ENCODE peak calls at places on chromosomes 1 and 21, in seven cellular contexts. One of them, this sample, is unnamed.

GRCh38 chr21:44405948-44406872 is 49.1 kb upstream of the LRRC3 start:
- DNase-seq in fibroblast of mammary gland: peak
- DNase-seq in AG09309: peak
- DNase-seq in astrocyte of the spinal cord: no peak
- DNase-seq in ascending aorta: peak
- DNase-seq in GM23338: no peak
- DNase-seq in fibroblast of pulmonary artery: no peak
- DNase-seq in this sample: peak

GRCh38 chr1:188237573-188238353 is 1409.0 kb downstream of the PLA2G4A start:
- DNase-seq in AG09309: no peak
- DNase-seq in GM23338: no peak
- DNase-seq in astrocyte of the spinal cord: peak
- DNase-seq in fibroblast of mammary gland: peak
- DNase-seq in ascending aorta: no peak
- DNase-seq in fibroblast of pulmonary artery: peak
- DNase-seq in this sample: peak

GRCh38 chr1:196723325-196724185 is 51.1 kb upstream of the CFHR3 start:
- DNase-seq in GM23338: peak
- DNase-seq in astrocyte of the spinal cord: peak
- DNase-seq in fibroblast of pulmonary artery: no peak
- DNase-seq in AG09309: no peak
- DNase-seq in ascending aorta: no peak
- DNase-seq in fibroblast of mammary gland: peak
- DNase-seq in this sample: peak

GRCh38 chr1:206684003-206684402 is 702 bp upstream of the MAPKAPK2 start:
- DNase-seq in astrocyte of the spinal cord: no peak
- DNase-seq in AG09309: no peak
- DNase-seq in fibroblast of pulmonary artery: no peak
- DNase-seq in GM23338: no peak
- DNase-seq in ascending aorta: no peak
- DNase-seq in fibroblast of mammary gland: no peak
- DNase-seq in this sample: no peak

GRCh38 chr1:99252630-99253029 is 11.7 kb upstream of the PLPPR4 start:
- DNase-seq in ascending aorta: no peak
- DNase-seq in fibroblast of pulmonary artery: no peak
- DNase-seq in AG09309: no peak
- DNase-seq in astrocyte of the spinal cord: no peak
- DNase-seq in GM23338: no peak
- DNase-seq in fibroblast of mammary gland: no peak
- DNase-seq in this sample: no peak

GRCh38 chr21:36550761-36551160 is 70.8 kb upstream of the CLDN14 start:
- DNase-seq in ascending aorta: no peak
- DNase-seq in GM23338: no peak
- DNase-seq in fibroblast of pulmonary artery: no peak
- DNase-seq in AG09309: no peak
- DNase-seq in astrocyte of the spinal cord: no peak
- DNase-seq in fibroblast of mammary gland: peak
- DNase-seq in this sample: no peak

GRCh38 chr1:94169126-94169525 is 48.2 kb upstream of the ABCA4 start:
- DNase-seq in fibroblast of pulmonary artery: no peak
- DNase-seq in astrocyte of the spinal cord: no peak
- DNase-seq in fibroblast of mammary gland: no peak
- DNase-seq in ascending aorta: no peak
- DNase-seq in GM23338: no peak
- DNase-seq in AG09309: no peak
- DNase-seq in this sample: no peak

GRCh38 chr1:194889310-194889709 is 1702.9 kb upstream of the B3GALT2 start:
- DNase-seq in fibroblast of pulmonary artery: no peak
- DNase-seq in GM23338: no peak
- DNase-seq in AG09309: no peak
- DNase-seq in ascending aorta: no peak
- DNase-seq in astrocyte of the spinal cord: no peak
- DNase-seq in fibroblast of mammary gland: no peak
- DNase-seq in this sample: no peak

GRCh38 chr1:21579788-21580187 is 70.6 kb downstream of the ALPL start:
- DNase-seq in fibroblast of pulmonary artery: no peak
- DNase-seq in GM23338: no peak
- DNase-seq in AG09309: no peak
- DNase-seq in fibroblast of mammary gland: no peak
- DNase-seq in astrocyte of the spinal cord: no peak
- DNase-seq in ascending aorta: no peak
- DNase-seq in this sample: peak

DNA sequence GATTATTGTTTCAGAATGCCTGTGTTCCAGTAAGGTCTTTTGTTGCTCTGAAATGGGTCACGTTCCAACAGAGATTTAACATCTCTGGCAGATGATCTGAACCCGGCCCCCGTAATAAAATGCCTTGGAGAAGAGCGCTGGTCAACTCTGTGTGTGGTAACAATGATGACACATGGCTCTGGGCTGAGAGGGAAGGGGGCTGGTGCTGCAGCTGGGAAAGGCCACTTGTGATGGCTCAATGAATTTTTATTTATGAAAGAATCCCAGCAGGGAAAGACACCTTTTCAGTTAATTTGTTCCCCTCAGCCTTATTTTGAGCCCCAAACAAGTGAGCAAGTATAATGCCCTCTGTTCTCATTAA is 59.4 kb downstream of the SYT6 start:
- DNase-seq in GM23338: no peak
- DNase-seq in ascending aorta: no peak
- DNase-seq in fibroblast of pulmonary artery: no peak
- DNase-seq in fibroblast of mammary gland: peak
- DNase-seq in AG09309: peak
- DNase-seq in astrocyte of the spinal cord: peak
- DNase-seq in this sample: peak
- H3K4me3 ChIP-seq in GM23338: no peak
- H3K4me3 ChIP-seq in ascending aorta: no peak
- H3K4me3 ChIP-seq in fibroblast of pulmonary artery: no peak
- H3K4me3 ChIP-seq in fibroblast of mammary gland: no peak
- H3K4me3 ChIP-seq in AG09309: no peak
- H3K4me3 ChIP-seq in astrocyte of the spinal cord: no peak
- H3K4me3 ChIP-seq in this sample: no peak

GRCh38 chr1:30984167-30984870 is 75.8 kb upstream of the SDC3 start:
- DNase-seq in fibroblast of mammary gland: no peak
- DNase-seq in astrocyte of the spinal cord: no peak
- DNase-seq in AG09309: no peak
- DNase-seq in GM23338: no peak
- DNase-seq in fibroblast of pulmonary artery: no peak
- DNase-seq in ascending aorta: no peak
- DNase-seq in this sample: no peak

GRCh38 chr1:30982431-30982830 is 73.9 kb upstream of the SDC3 start:
- DNase-seq in AG09309: no peak
- DNase-seq in fibroblast of mammary gland: no peak
- DNase-seq in ascending aorta: no peak
- DNase-seq in fibroblast of pulmonary artery: no peak
- DNase-seq in GM23338: no peak
- DNase-seq in astrocyte of the spinal cord: no peak
- DNase-seq in this sample: no peak

GRCh38 chr1:30984991-30985503 is 76.5 kb upstream of the SDC3 start:
- DNase-seq in astrocyte of the spinal cord: no peak
- DNase-seq in fibroblast of pulmonary artery: no peak
- DNase-seq in AG09309: no peak
- DNase-seq in ascending aorta: no peak
- DNase-seq in GM23338: no peak
- DNase-seq in fibroblast of mammary gland: no peak
- DNase-seq in this sample: no peak

GRCh38 chr1:30981172-30981571 is 72.6 kb upstream of the SDC3 start:
- DNase-seq in ascending aorta: no peak
- DNase-seq in astrocyte of the spinal cord: no peak
- DNase-seq in fibroblast of mammary gland: no peak
- DNase-seq in GM23338: no peak
- DNase-seq in AG09309: no peak
- DNase-seq in fibroblast of pulmonary artery: no peak
- DNase-seq in this sample: no peak

GRCh38 chr1:30982937-30983336 is 74.4 kb upstream of the SDC3 start:
- DNase-seq in ascending aorta: no peak
- DNase-seq in GM23338: no peak
- DNase-seq in fibroblast of pulmonary artery: peak
- DNase-seq in fibroblast of mammary gland: peak
- DNase-seq in AG09309: no peak
- DNase-seq in astrocyte of the spinal cord: no peak
- DNase-seq in this sample: peak
- TF ChIP-seq CTCF in ascending aorta: no peak
- TF ChIP-seq CTCF in GM23338: peak
- TF ChIP-seq CTCF in fibroblast of pulmonary artery: peak
- TF ChIP-seq CTCF in fibroblast of mammary gland: peak
- TF ChIP-seq CTCF in AG09309: peak
- TF ChIP-seq CTCF in astrocyte of the spinal cord: peak
- TF ChIP-seq CTCF in this sample: peak

GRCh38 chr1:74199504-74199903 is 1.5 kb downstream of the FPGT start:
- DNase-seq in fibroblast of pulmonary artery: peak
- DNase-seq in fibroblast of mammary gland: no peak
- DNase-seq in AG09309: no peak
- DNase-seq in astrocyte of the spinal cord: no peak
- DNase-seq in ascending aorta: no peak
- DNase-seq in GM23338: no peak
- DNase-seq in this sample: no peak
- H3K4me3 ChIP-seq in fibroblast of pulmonary artery: peak
- H3K4me3 ChIP-seq in fibroblast of mammary gland: no peak
- H3K4me3 ChIP-seq in AG09309: no peak
- H3K4me3 ChIP-seq in astrocyte of the spinal cord: no peak
- H3K4me3 ChIP-seq in ascending aorta: peak
- H3K4me3 ChIP-seq in GM23338: no peak
- H3K4me3 ChIP-seq in this sample: no peak

GRCh38 chr1:68232354-68233148 is at the start of gene WLS:
- DNase-seq in GM23338: peak
- DNase-seq in astrocyte of the spinal cord: peak
- DNase-seq in ascending aorta: peak
- DNase-seq in fibroblast of pulmonary artery: peak
- DNase-seq in fibroblast of mammary gland: peak
- DNase-seq in AG09309: no peak
- DNase-seq in this sample: peak
- TF ChIP-seq CTCF in GM23338: no peak
- TF ChIP-seq CTCF in astrocyte of the spinal cord: peak
- TF ChIP-seq CTCF in ascending aorta: no peak
- TF ChIP-seq CTCF in fibroblast of pulmonary artery: no peak
- TF ChIP-seq CTCF in fibroblast of mammary gland: no peak
- TF ChIP-seq CTCF in AG09309: no peak
- TF ChIP-seq CTCF in this sample: peak

GRCh38 chr1:89198081-89198480 is 661 bp downstream of the GBP4 start:
- DNase-seq in fibroblast of mammary gland: no peak
- DNase-seq in fibroblast of pulmonary artery: no peak
- DNase-seq in GM23338: peak
- DNase-seq in astrocyte of the spinal cord: no peak
- DNase-seq in ascending aorta: no peak
- DNase-seq in AG09309: no peak
- DNase-seq in this sample: no peak
- H3K4me3 ChIP-seq in fibroblast of mammary gland: no peak
- H3K4me3 ChIP-seq in fibroblast of pulmonary artery: peak
- H3K4me3 ChIP-seq in GM23338: no peak
- H3K4me3 ChIP-seq in astrocyte of the spinal cord: no peak
- H3K4me3 ChIP-seq in ascending aorta: peak
- H3K4me3 ChIP-seq in AG09309: peak
- H3K4me3 ChIP-seq in this sample: peak

GRCh38 chr1:50218344-50218743 is 109.6 kb downstream of the ELAVL4 start:
- DNase-seq in AG09309: no peak
- DNase-seq in fibroblast of pulmonary artery: no peak
- DNase-seq in ascending aorta: no peak
- DNase-seq in fibroblast of mammary gland: no peak
- DNase-seq in GM23338: peak
- DNase-seq in astrocyte of the spinal cord: no peak
- DNase-seq in this sample: no peak
- TF ChIP-seq CTCF in AG09309: no peak
- TF ChIP-seq CTCF in fibroblast of pulmonary artery: no peak
- TF ChIP-seq CTCF in ascending aorta: no peak
- TF ChIP-seq CTCF in fibroblast of mammary gland: no peak
- TF ChIP-seq CTCF in GM23338: peak
- TF ChIP-seq CTCF in astrocyte of the spinal cord: no peak
- TF ChIP-seq CTCF in this sample: no peak

DNA sequence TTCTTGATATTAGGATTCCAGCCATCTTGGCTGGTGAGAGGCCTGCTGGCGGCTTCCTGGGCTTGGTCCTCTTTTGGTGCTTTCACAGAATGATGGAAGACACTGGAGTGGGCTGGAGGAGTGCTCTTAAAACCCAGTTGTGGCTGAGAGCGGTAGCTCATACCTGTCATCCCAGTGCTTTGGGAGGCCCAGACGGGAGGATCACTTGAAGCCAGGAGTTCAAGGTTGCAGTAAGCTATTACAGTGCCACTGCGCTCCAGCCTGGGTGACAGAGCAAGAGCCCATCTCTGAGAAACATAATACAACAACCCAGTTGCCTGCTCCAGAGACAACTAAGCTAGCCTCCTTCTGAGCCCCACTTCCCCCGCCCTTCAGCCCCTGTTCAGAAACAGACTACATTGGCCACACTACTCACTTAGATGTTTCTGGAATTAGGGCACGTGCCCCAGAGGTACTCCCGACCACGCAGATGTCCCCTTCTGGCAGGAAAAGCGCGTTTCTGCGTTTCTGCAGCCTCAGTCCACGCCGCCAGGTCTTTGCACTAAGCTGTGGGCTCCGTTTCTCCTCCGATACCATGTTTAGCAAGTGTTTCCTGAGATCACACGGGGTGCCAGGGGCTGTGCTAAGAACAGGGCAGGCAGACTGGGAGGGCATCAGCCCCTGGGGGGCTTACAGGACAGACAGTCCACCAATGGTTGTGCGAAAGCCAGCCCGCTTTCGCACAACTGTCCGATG is 2.4 kb downstream of the PIK3CD start:
- DNase-seq in fibroblast of mammary gland: no peak
- DNase-seq in ascending aorta: no peak
- DNase-seq in astrocyte of the spinal cord: no peak
- DNase-seq in AG09309: no peak
- DNase-seq in fibroblast of pulmonary artery: no peak
- DNase-seq in GM23338: no peak
- DNase-seq in this sample: no peak
- H3K4me3 ChIP-seq in fibroblast of mammary gland: no peak
- H3K4me3 ChIP-seq in ascending aorta: peak
- H3K4me3 ChIP-seq in astrocyte of the spinal cord: no peak
- H3K4me3 ChIP-seq in AG09309: no peak
- H3K4me3 ChIP-seq in fibroblast of pulmonary artery: no peak
- H3K4me3 ChIP-seq in GM23338: no peak
- H3K4me3 ChIP-seq in this sample: no peak

GRCh38 chr1:233172201-233172600 is 123.3 kb downstream of the PCNX2 start:
- DNase-seq in fibroblast of pulmonary artery: peak
- DNase-seq in ascending aorta: no peak
- DNase-seq in astrocyte of the spinal cord: peak
- DNase-seq in fibroblast of mammary gland: peak
- DNase-seq in AG09309: peak
- DNase-seq in GM23338: peak
- DNase-seq in this sample: peak
- TF ChIP-seq CTCF in fibroblast of pulmonary artery: peak
- TF ChIP-seq CTCF in ascending aorta: no peak
- TF ChIP-seq CTCF in astrocyte of the spinal cord: peak
- TF ChIP-seq CTCF in fibroblast of mammary gland: peak
- TF ChIP-seq CTCF in AG09309: peak
- TF ChIP-seq CTCF in GM23338: peak
- TF ChIP-seq CTCF in this sample: peak

This sample was measured in choroid plexus epithelial cell.